ENCODE peak calls at places on chromosome 6, in eight cellular contexts. One of them, this sample, is unnamed.

GRCh38 chr6:55069132-55069781 is 105.1 kb upstream of the HCRTR2 start:
- DNase-seq in neural progenitor cell: peak
- DNase-seq in GM23338: peak
- DNase-seq in OCI-LY7: peak
- DNase-seq in MM.1S: peak
- DNase-seq in PC-3: peak
- DNase-seq in HCT116: peak
- DNase-seq in SK-N-SH: peak
- DNase-seq in this sample: peak

GRCh38 chr6:398065-398464 is 6.5 kb downstream of the IRF4 start:
- DNase-seq in HCT116: no peak
- DNase-seq in MM.1S: no peak
- DNase-seq in neural progenitor cell: no peak
- DNase-seq in SK-N-SH: no peak
- DNase-seq in OCI-LY7: no peak
- DNase-seq in GM23338: no peak
- DNase-seq in PC-3: no peak
- DNase-seq in this sample: no peak

GRCh38 chr6:142429195-142429594 is 127.4 kb downstream of the ADGRG6 start:
- DNase-seq in OCI-LY7: no peak
- DNase-seq in neural progenitor cell: no peak
- DNase-seq in SK-N-SH: no peak
- DNase-seq in HCT116: no peak
- DNase-seq in GM23338: no peak
- DNase-seq in MM.1S: no peak
- DNase-seq in PC-3: peak
- DNase-seq in this sample: no peak

GRCh38 chr6:45185403-45186251 is 142.5 kb upstream of the RUNX2 start:
- DNase-seq in GM23338: no peak
- DNase-seq in SK-N-SH: no peak
- DNase-seq in HCT116: no peak
- DNase-seq in PC-3: no peak
- DNase-seq in neural progenitor cell: no peak
- DNase-seq in MM.1S: no peak
- DNase-seq in OCI-LY7: no peak
- DNase-seq in this sample: no peak

GRCh38 chr6:36491378-36491965 is 48.7 kb downstream of the KCTD20 start:
- DNase-seq in HCT116: no peak
- DNase-seq in MM.1S: no peak
- DNase-seq in GM23338: peak
- DNase-seq in neural progenitor cell: no peak
- DNase-seq in SK-N-SH: no peak
- DNase-seq in OCI-LY7: no peak
- DNase-seq in PC-3: no peak
- DNase-seq in this sample: no peak

GRCh38 chr6:157323114-157323923 is at the start of gene TMEM242:
- DNase-seq in GM23338: peak
- DNase-seq in MM.1S: peak
- DNase-seq in neural progenitor cell: peak
- DNase-seq in OCI-LY7: peak
- DNase-seq in PC-3: peak
- DNase-seq in HCT116: peak
- DNase-seq in SK-N-SH: peak
- DNase-seq in this sample: peak

GRCh38 chr6:16504608-16505007 is 256.7 kb downstream of the ATXN1 start:
- DNase-seq in PC-3: no peak
- DNase-seq in SK-N-SH: no peak
- DNase-seq in GM23338: no peak
- DNase-seq in OCI-LY7: no peak
- DNase-seq in HCT116: no peak
- DNase-seq in neural progenitor cell: no peak
- DNase-seq in MM.1S: no peak
- DNase-seq in this sample: no peak

GRCh38 chr6:102619585-102619984 is 1226.1 kb downstream of the GRIK2 start:
- DNase-seq in OCI-LY7: peak
- DNase-seq in neural progenitor cell: peak
- DNase-seq in PC-3: peak
- DNase-seq in MM.1S: peak
- DNase-seq in SK-N-SH: peak
- DNase-seq in HCT116: peak
- DNase-seq in GM23338: peak
- DNase-seq in this sample: peak

GRCh38 chr6:118996289-118996820 is 61.4 kb upstream of the MCM9 start:
- DNase-seq in SK-N-SH: no peak
- DNase-seq in PC-3: no peak
- DNase-seq in OCI-LY7: no peak
- DNase-seq in MM.1S: no peak
- DNase-seq in neural progenitor cell: no peak
- DNase-seq in HCT116: no peak
- DNase-seq in GM23338: no peak
- DNase-seq in this sample: no peak

GRCh38 chr6:50816115-50816675 is 2.5 kb upstream of the TFAP2B start:
- DNase-seq in OCI-LY7: peak
- DNase-seq in SK-N-SH: peak
- DNase-seq in MM.1S: peak
- DNase-seq in PC-3: peak
- DNase-seq in GM23338: peak
- DNase-seq in HCT116: peak
- DNase-seq in neural progenitor cell: peak
- DNase-seq in this sample: peak

GRCh38 chr6:21348462-21349195 is 244.9 kb upstream of the SOX4 start:
- DNase-seq in neural progenitor cell: peak
- DNase-seq in GM23338: peak
- DNase-seq in MM.1S: no peak
- DNase-seq in OCI-LY7: no peak
- DNase-seq in HCT116: no peak
- DNase-seq in PC-3: peak
- DNase-seq in SK-N-SH: no peak
- DNase-seq in this sample: peak

GRCh38 chr6:36718560-36718959 is 20.9 kb downstream of the RAB44 start:
- DNase-seq in OCI-LY7: no peak
- DNase-seq in HCT116: no peak
- DNase-seq in neural progenitor cell: no peak
- DNase-seq in SK-N-SH: no peak
- DNase-seq in GM23338: no peak
- DNase-seq in MM.1S: no peak
- DNase-seq in PC-3: no peak
- DNase-seq in this sample: no peak

GRCh38 chr6:57182017-57182432 is 9.9 kb downstream of the BAG2 start:
- DNase-seq in PC-3: no peak
- DNase-seq in HCT116: no peak
- DNase-seq in OCI-LY7: no peak
- DNase-seq in SK-N-SH: no peak
- DNase-seq in neural progenitor cell: no peak
- DNase-seq in MM.1S: no peak
- DNase-seq in GM23338: no peak
- DNase-seq in this sample: peak

GRCh38 chr6:109241199-109241598 is 141.1 kb downstream of the CD164 start:
- DNase-seq in HCT116: no peak
- DNase-seq in GM23338: no peak
- DNase-seq in PC-3: peak
- DNase-seq in MM.1S: no peak
- DNase-seq in SK-N-SH: no peak
- DNase-seq in neural progenitor cell: no peak
- DNase-seq in OCI-LY7: no peak
- DNase-seq in this sample: no peak

GRCh38 chr6:44446626-44447297 is 59.3 kb downstream of the CDC5L start:
- DNase-seq in SK-N-SH: no peak
- DNase-seq in OCI-LY7: no peak
- DNase-seq in GM23338: no peak
- DNase-seq in neural progenitor cell: no peak
- DNase-seq in PC-3: peak
- DNase-seq in HCT116: no peak
- DNase-seq in MM.1S: no peak
- DNase-seq in this sample: no peak

GRCh38 chr6:101085327-101085726 is 204.2 kb upstream of the ASCC3 start:
- DNase-seq in MM.1S: no peak
- DNase-seq in OCI-LY7: no peak
- DNase-seq in GM23338: peak
- DNase-seq in SK-N-SH: no peak
- DNase-seq in PC-3: peak
- DNase-seq in HCT116: no peak
- DNase-seq in neural progenitor cell: peak
- DNase-seq in this sample: no peak

GRCh38 chr6:166420351-166420750 is 37.6 kb upstream of the MPC1 start:
- DNase-seq in MM.1S: no peak
- DNase-seq in neural progenitor cell: no peak
- DNase-seq in GM23338: no peak
- DNase-seq in OCI-LY7: no peak
- DNase-seq in SK-N-SH: no peak
- DNase-seq in PC-3: peak
- DNase-seq in HCT116: no peak
- DNase-seq in this sample: peak

GRCh38 chr6:44037847-44038542 is 89.3 kb downstream of the MRPL14 start:
- DNase-seq in PC-3: no peak
- DNase-seq in HCT116: no peak
- DNase-seq in OCI-LY7: no peak
- DNase-seq in GM23338: no peak
- DNase-seq in SK-N-SH: no peak
- DNase-seq in neural progenitor cell: no peak
- DNase-seq in MM.1S: no peak
- DNase-seq in this sample: no peak

GRCh38 chr6:170047813-170048212 is 243.1 kb downstream of the DLL1 start:
- DNase-seq in SK-N-SH: no peak
- DNase-seq in neural progenitor cell: no peak
- DNase-seq in MM.1S: no peak
- DNase-seq in PC-3: no peak
- DNase-seq in HCT116: no peak
- DNase-seq in OCI-LY7: no peak
- DNase-seq in GM23338: no peak
- DNase-seq in this sample: no peak

GRCh38 chr6:45378324-45378926 is 691 bp upstream of the SUPT3H start:
- DNase-seq in HCT116: no peak
- DNase-seq in OCI-LY7: no peak
- DNase-seq in GM23338: no peak
- DNase-seq in PC-3: no peak
- DNase-seq in SK-N-SH: peak
- DNase-seq in MM.1S: peak
- DNase-seq in neural progenitor cell: peak
- DNase-seq in this sample: no peak

GRCh38 chr6:106693343-106693742 is 64.0 kb downstream of the QRSL1 start:
- DNase-seq in GM23338: no peak
- DNase-seq in neural progenitor cell: no peak
- DNase-seq in OCI-LY7: no peak
- DNase-seq in MM.1S: no peak
- DNase-seq in SK-N-SH: no peak
- DNase-seq in PC-3: no peak
- DNase-seq in HCT116: no peak
- DNase-seq in this sample: no peak
- H3K4me2 ChIP-seq in GM23338: no peak
- H3K4me2 ChIP-seq in neural progenitor cell: no peak
- H3K4me2 ChIP-seq in OCI-LY7: no peak
- H3K4me2 ChIP-seq in MM.1S: no peak
- H3K4me2 ChIP-seq in SK-N-SH: no peak
- H3K4me2 ChIP-seq in PC-3: no peak
- H3K4me2 ChIP-seq in HCT116: no peak
- H3K4me2 ChIP-seq in this sample: no peak

DNA sequence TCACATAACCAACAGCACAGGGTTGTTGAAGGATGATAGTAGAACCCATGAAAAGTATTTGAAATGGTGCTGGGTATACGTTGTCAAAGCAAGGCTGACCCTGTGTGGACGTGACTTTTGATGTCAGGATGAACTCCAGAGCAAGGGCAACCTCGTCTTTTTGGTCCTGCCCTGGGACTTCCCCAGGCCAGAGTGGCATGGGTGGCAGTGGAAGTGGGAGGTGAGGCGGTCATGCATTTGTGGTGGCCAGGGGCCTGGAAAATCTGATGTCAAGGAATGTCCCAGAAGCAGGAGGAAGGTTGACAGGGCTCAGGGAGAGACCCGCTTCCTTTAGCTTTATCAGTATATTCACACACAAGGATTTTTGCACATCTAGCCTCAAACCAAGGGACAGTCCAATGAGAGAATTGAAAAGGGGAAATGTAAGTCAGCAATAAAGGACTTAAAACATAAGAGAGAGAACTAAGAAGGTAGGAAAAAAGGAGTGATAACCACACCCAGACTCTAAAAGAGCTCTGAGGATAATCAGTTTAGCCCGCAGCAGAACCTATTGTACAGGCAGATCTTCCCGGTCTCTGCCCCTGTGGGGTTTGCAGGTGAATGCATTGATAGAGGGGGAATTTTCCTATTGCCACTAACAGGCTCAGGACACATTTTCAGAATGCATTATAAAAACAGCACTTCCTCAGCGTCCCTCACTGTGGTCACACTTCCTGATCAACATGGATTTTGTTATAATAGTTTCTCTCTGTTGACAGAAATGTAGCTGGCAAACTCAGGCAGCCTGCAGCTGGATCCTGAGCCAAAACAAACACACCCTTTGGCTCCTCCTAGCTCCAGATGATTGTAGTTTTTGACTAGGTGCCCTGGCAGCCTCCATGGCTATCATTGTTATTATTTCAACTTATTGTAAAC is 98.7 kb upstream of the HDGFL1 start:
- DNase-seq in OCI-LY7: no peak
- DNase-seq in GM23338: peak
- DNase-seq in neural progenitor cell: peak
- DNase-seq in SK-N-SH: peak
- DNase-seq in HCT116: no peak
- DNase-seq in PC-3: peak
- DNase-seq in MM.1S: no peak
- DNase-seq in this sample: peak
- TF ChIP-seq CTCF in OCI-LY7: no peak
- TF ChIP-seq CTCF in GM23338: no peak
- TF ChIP-seq CTCF in neural progenitor cell: peak
- TF ChIP-seq CTCF in SK-N-SH: peak
- TF ChIP-seq CTCF in HCT116: no peak
- TF ChIP-seq CTCF in PC-3: peak
- TF ChIP-seq CTCF in MM.1S: no peak
- TF ChIP-seq CTCF in this sample: peak

GRCh38 chr6:136127856-136128255 is 122.3 kb downstream of the MTFR2 start:
- DNase-seq in OCI-LY7: no peak
- DNase-seq in MM.1S: no peak
- DNase-seq in neural progenitor cell: no peak
- DNase-seq in PC-3: no peak
- DNase-seq in HCT116: no peak
- DNase-seq in GM23338: no peak
- DNase-seq in SK-N-SH: no peak
- DNase-seq in this sample: no peak

GRCh38 chr6:136129365-136129764 is 120.7 kb downstream of the MTFR2 start:
- DNase-seq in SK-N-SH: no peak
- DNase-seq in HCT116: no peak
- DNase-seq in OCI-LY7: no peak
- DNase-seq in MM.1S: no peak
- DNase-seq in PC-3: no peak
- DNase-seq in neural progenitor cell: no peak
- DNase-seq in GM23338: no peak
- DNase-seq in this sample: no peak

GRCh38 chr6:136123464-136123863 is 126.6 kb downstream of the MTFR2 start:
- DNase-seq in HCT116: no peak
- DNase-seq in MM.1S: no peak
- DNase-seq in OCI-LY7: no peak
- DNase-seq in PC-3: peak
- DNase-seq in GM23338: no peak
- DNase-seq in neural progenitor cell: no peak
- DNase-seq in SK-N-SH: no peak
- DNase-seq in this sample: no peak

GRCh38 chr6:136125585-136125984 is 124.5 kb downstream of the MTFR2 start:
- DNase-seq in SK-N-SH: no peak
- DNase-seq in HCT116: no peak
- DNase-seq in GM23338: no peak
- DNase-seq in MM.1S: no peak
- DNase-seq in PC-3: no peak
- DNase-seq in OCI-LY7: no peak
- DNase-seq in neural progenitor cell: no peak
- DNase-seq in this sample: no peak
- TF ChIP-seq EZH2phosphoT487 in SK-N-SH: no peak
- TF ChIP-seq EZH2phosphoT487 in HCT116: no peak
- TF ChIP-seq EZH2phosphoT487 in GM23338: no peak
- TF ChIP-seq EZH2phosphoT487 in MM.1S: no peak
- TF ChIP-seq EZH2phosphoT487 in PC-3: no peak
- TF ChIP-seq EZH2phosphoT487 in OCI-LY7: no peak
- TF ChIP-seq EZH2phosphoT487 in neural progenitor cell: no peak
- TF ChIP-seq EZH2phosphoT487 in this sample: no peak

GRCh38 chr6:85041376-85041775 is 277.0 kb upstream of the TBX18 start:
- DNase-seq in SK-N-SH: no peak
- DNase-seq in MM.1S: no peak
- DNase-seq in neural progenitor cell: no peak
- DNase-seq in GM23338: no peak
- DNase-seq in PC-3: no peak
- DNase-seq in OCI-LY7: no peak
- DNase-seq in HCT116: no peak
- DNase-seq in this sample: no peak
- H3K4me2 ChIP-seq in SK-N-SH: no peak
- H3K4me2 ChIP-seq in MM.1S: no peak
- H3K4me2 ChIP-seq in neural progenitor cell: no peak
- H3K4me2 ChIP-seq in GM23338: no peak
- H3K4me2 ChIP-seq in PC-3: no peak
- H3K4me2 ChIP-seq in OCI-LY7: no peak
- H3K4me2 ChIP-seq in HCT116: no peak
- H3K4me2 ChIP-seq in this sample: no peak